ENCODE peak calls at places on chromosomes 6 and 20, in five cellular contexts. J is mesendoderm, U is neuronal stem cell, M is H9, O is H1. I is an unnamed sample.

GRCh38 chr20:63572071-63572787 is 1.8 kb downstream of the HELZ2 start:
- DNase-seq in U (no peak), J (no peak), O (no peak), M (no peak), I (no peak)

GRCh38 chr20:44613575-44613974 is 31.2 kb downstream of the PKIG start:
- DNase-seq in J (no peak), U (no peak), O (no peak), M (no peak), I (no peak)

GRCh38 chr6:41288025-41288777 is 1.7 kb upstream of the TREM1 start:
- DNase-seq in M (no peak), J (no peak), O (no peak), U (no peak), I (peak; percentile 11)

GRCh38 chr6:136427378-136427717 is 122.9 kb downstream of the MAP7 start:
- DNase-seq in U (no peak), M (no peak), J (no peak), O (no peak), I (no peak)

GRCh38 chr6:17908831-17909230 is 78.6 kb downstream of the KIF13A start:
- DNase-seq in J (no peak), U (no peak), M (no peak), O (no peak), I (no peak)

GRCh38 chr6:35061651-35062410 is 79.3 kb downstream of the TCP11 start:
- DNase-seq in M (no peak), O (no peak), U (no peak), J (no peak), I (peak; percentile 36)

GRCh38 chr20:47764154-47764734 is 21.0 kb downstream of the SULF2 start:
- DNase-seq in M (no peak), J (peak; percentile 64), O (no peak), U (no peak), I (no peak)

GRCh38 chr6:159727717-159728440 is 573 bp downstream of the WTAP start:
- DNase-seq in U (peak; percentile 38), O (no peak), J (peak; percentile 70), M (no peak), I (no peak)

GRCh38 chr6:53803081-53803860 is 8.5 kb downstream of the LRRC1 start:
- DNase-seq in O (no peak), J (no peak), U (no peak), M (no peak), I (peak; percentile 81)

GRCh38 chr6:93163146-93163545 is 256.2 kb downstream of the EPHA7 start:
- DNase-seq in O (no peak), U (no peak), M (no peak), J (no peak), I (no peak)

GRCh38 chr6:170107606-170108222 is 183.2 kb downstream of the DLL1 start:
- DNase-seq in M (no peak), J (no peak), U (no peak), O (no peak), I (no peak)

GRCh38 chr6:56789879-56790278 is 147.2 kb upstream of the DST start:
- DNase-seq in U (no peak), J (no peak), O (no peak), M (no peak), I (no peak)

GRCh38 chr6:168370310-168370991 is 50.9 kb upstream of the DACT2 start:
- DNase-seq in O (peak; percentile 46), U (peak; percentile 52), J (peak; percentile 72), M (peak; percentile 85), I (no peak)

DNA sequence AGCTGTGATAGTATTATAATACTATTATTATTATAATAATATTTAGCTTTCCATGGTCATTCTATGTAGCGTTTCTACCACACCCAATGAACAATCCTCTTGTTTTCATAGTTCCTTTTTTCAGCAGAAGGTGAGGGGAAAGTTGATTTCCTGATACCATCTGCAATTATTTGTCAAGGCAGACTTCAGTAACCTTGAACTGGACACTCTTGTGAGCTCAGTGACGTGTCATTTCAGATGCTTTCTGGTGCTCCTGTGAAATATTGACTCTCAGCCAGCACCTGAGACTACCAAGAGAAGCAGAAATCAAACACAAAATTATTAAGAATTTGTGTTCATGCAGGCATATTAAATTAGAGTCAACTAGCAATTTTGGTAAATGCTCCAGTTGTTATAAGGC is 46.0 kb upstream of the PROKR2 start:
- DNase-seq in M (no peak), U (no peak), O (no peak), J (no peak), I (no peak)
- H2AK5ac ChIP-seq in M (no peak overlapping the region), U (no peak overlapping the region), O (no peak overlapping the region), J (no peak overlapping the region), I (no peak overlapping the region)

DNA sequence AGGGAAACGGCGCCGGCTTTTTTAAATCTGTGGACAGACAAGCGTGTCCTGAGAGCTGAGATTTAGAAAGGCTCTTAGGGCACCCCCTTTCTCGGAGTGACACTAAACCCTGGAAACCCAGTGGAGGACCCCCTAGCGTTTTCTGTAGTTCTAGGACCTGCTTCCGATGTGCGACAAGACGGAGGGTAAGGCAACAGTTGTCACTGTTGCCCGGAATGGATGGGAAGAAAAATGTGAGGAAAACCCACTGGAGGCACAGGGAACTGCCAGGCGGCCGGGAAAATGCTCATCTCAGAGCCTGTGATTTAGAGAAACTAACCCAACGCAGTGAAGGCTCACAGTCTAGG is 551 bp upstream of the ATP5F1E start:
- DNase-seq in J (peak; percentile 83), U (no peak), O (no peak), M (no peak), I (peak; percentile 27)
- H3K4me2 ChIP-seq in J (peak overlapping the region; percentile 34), U (peak overlapping the region; percentile 90), O (peak overlapping the region; percentile 84), M (peak overlapping the region; percentile 58), I (peak overlapping the region; percentile 87)

GRCh38 chr6:31946370-31946885 is 533 bp downstream of the CFB start:
- DNase-seq in U (no peak), O (no peak), J (no peak), M (no peak), I (no peak)

GRCh38 chr6:31945154-31945506 is 765 bp upstream of the CFB start:
- DNase-seq in J (no peak), U (no peak), O (no peak), M (no peak), I (no peak)

GRCh38 chr6:31947070-31947675 is 1.3 kb downstream of the CFB start:
- DNase-seq in M (no peak), U (no peak), J (no peak), O (no peak), I (no peak)

GRCh38 chr6:31945507-31946369 is at the start of gene CFB:
- DNase-seq in J (peak; percentile 13), M (peak; percentile 66), O (no peak), U (no peak), I (peak; percentile 86)

GRCh38 chr6:31943742-31944141 is 2.2 kb upstream of the CFB start:
- DNase-seq in U (no peak), O (no peak), M (no peak), J (no peak), I (no peak)
- H2AK5ac ChIP-seq in U (peak overlapping the region; percentile 26), O (no peak overlapping the region), M (no peak overlapping the region), J (no peak overlapping the region), I (no peak overlapping the region)

GRCh38 chr6:157586088-157586414 is 205.1 kb downstream of the ZDHHC14 start:
- DNase-seq in M (no peak), U (no peak), O (no peak), J (no peak), I (no peak)
- H3K4me2 ChIP-seq in M (no peak overlapping the region), U (no peak overlapping the region), O (no peak overlapping the region), J (no peak overlapping the region), I (no peak overlapping the region)

GRCh38 chr20:35316086-35316485 is 23.9 kb upstream of the FAM83C start:
- DNase-seq in M (no peak), O (no peak), J (no peak), U (no peak), I (no peak)
- H2AK5ac ChIP-seq in M (no peak overlapping the region), O (no peak overlapping the region), J (no peak overlapping the region), U (no peak overlapping the region), I (peak overlapping the region; percentile 99)

GRCh38 chr20:15889073-15889923 is 684.0 kb downstream of the KIF16B start:
- DNase-seq in M (no peak), U (no peak), J (peak; percentile 40), O (no peak), I (no peak)
- H3K4me2 ChIP-seq in M (no peak overlapping the region), U (no peak overlapping the region), J (no peak overlapping the region), O (peak overlapping the region; percentile 18), I (no peak overlapping the region)

DNA sequence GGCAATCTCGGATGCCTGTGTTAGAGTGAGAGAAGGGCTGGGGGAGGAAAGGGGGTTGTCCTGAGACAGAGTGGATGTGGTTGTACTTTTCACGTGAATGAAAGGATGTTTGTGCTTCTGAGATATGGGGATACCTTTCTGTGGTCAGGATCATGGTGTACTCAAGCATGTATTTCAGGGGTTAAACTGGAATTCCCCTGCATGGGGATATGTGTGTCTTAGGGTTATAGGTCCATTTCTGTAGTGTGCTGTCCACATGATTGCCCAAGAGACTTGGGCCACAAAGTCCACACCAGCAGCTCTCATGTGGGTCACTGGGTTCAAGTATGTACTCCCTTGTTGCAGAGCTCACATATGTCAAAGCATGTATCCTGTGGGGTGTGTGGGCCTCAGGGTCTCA is 10.5 kb downstream of the SYNGAP1 start:
- DNase-seq in M (no peak), O (no peak), U (no peak), J (no peak), I (no peak)
- H2AK5ac ChIP-seq in M (no peak overlapping the region), O (peak overlapping the region; percentile 4), U (no peak overlapping the region), J (peak overlapping the region; percentile 2), I (no peak overlapping the region)

GRCh38 chr20:21509597-21510331 is 4.1 kb downstream of the NKX2-2 start:
- DNase-seq in J (peak; percentile 74), U (no peak), O (no peak), M (peak; percentile 41), I (peak; percentile 25)
- H3K4me2 ChIP-seq in J (peak overlapping the region; percentile 62), U (peak overlapping the region; percentile 28), O (peak overlapping the region; percentile 65), M (peak overlapping the region; percentile 53), I (peak overlapping the region; percentile 80)

GRCh38 chr6:151161363-151161762 is 78.4 kb upstream of the AKAP12 start:
- DNase-seq in J (no peak), O (no peak), M (no peak), U (no peak), I (no peak)
- H2AK5ac ChIP-seq in J (no peak overlapping the region), O (no peak overlapping the region), M (no peak overlapping the region), U (no peak overlapping the region), I (no peak overlapping the region)

I was measured in IMR-90.